ENCODE peak calls at places on chromosomes 16 and 17, in four cellular contexts. W, M, E and Q are unnamed samples.

GRCh38 chr16:49977427-49977826 is 47.6 kb upstream of the CNEP1R1 start:
- DNase-seq in M (no peak), E (no peak), W (no peak), Q (no peak)

GRCh38 chr17:45224671-45225050 is 3.0 kb downstream of the FMNL1 start:
- DNase-seq in W (peak; percentile 47), E (peak; percentile 63), M (no peak), Q (no peak)

GRCh38 chr17:79609616-79610150 is 1.2 kb downstream of the RBFOX3 start:
- DNase-seq in M (no peak), E (no peak), W (peak; percentile 92), Q (no peak)

GRCh38 chr16:88804552-88805339 is 1.2 kb downstream of the CDT1 start:
- DNase-seq in M (no peak), W (peak; percentile 93), E (peak; percentile 71), Q (no peak)

GRCh38 chr17:75808905-75809621 is 24.5 kb downstream of the UNK start:
- DNase-seq in W (peak; percentile 30), M (no peak), E (no peak), Q (peak; percentile 37)

GRCh38 chr17:68646626-68647526 is 45.7 kb upstream of the FAM20A start:
- DNase-seq in W (no peak), E (no peak), M (no peak), Q (no peak)

GRCh38 chr17:47733414-47734288 is 615 bp downstream of the TBX21 start:
- DNase-seq in M (no peak), E (no peak), W (peak; percentile 79), Q (no peak)

GRCh38 chr16:20344630-20345029 is 7.9 kb downstream of the UMOD start:
- DNase-seq in W (no peak), E (no peak), M (no peak), Q (no peak)

GRCh38 chr16:66364117-66364958 is 2.2 kb upstream of the CDH5 start:
- DNase-seq in W (peak; percentile 68), M (no peak), E (no peak), Q (no peak)

GRCh38 chr16:10511829-10512228 is 68.6 kb downstream of the EMP2 start:
- DNase-seq in W (no peak), E (peak; percentile 46), M (no peak), Q (no peak)

GRCh38 chr17:40714473-40714872 is 10.9 kb upstream of the KRT24 start:
- DNase-seq in M (no peak), E (no peak), W (no peak), Q (no peak)

GRCh38 chr17:62188713-62189112 is 123.6 kb upstream of the MED13 start:
- DNase-seq in W (no peak), E (no peak), M (peak; percentile 87), Q (peak; percentile 5)

GRCh38 chr17:12463102-12463501 is 202.6 kb upstream of the MYOCD start:
- DNase-seq in E (no peak), M (no peak), W (no peak), Q (peak; percentile 86)

GRCh38 chr16:58187092-58187491 is 10.8 kb downstream of the CSNK2A2 start:
- DNase-seq in W (no peak), E (no peak), M (no peak), Q (no peak)

GRCh38 chr17:71975998-71976649 is 144.7 kb upstream of the SOX9 start:
- DNase-seq in E (no peak), M (no peak), W (peak; percentile 22), Q (peak; percentile 97)

GRCh38 chr17:45302649-45303173 is 14.1 kb downstream of the MAP3K14 start:
- DNase-seq in E (peak; percentile 63), M (no peak), W (no peak), Q (peak; percentile 76)